ENCODE peak calls at places on chromosomes 16 and 17, in six cellular contexts. One of them, this sample, is unnamed.

GRCh38 chr16:66468321-66468965 is 41.3 kb downstream of the BEAN1 start:
- DNase-seq in stimulated activated CD4-positive, alpha-beta T cell treated with anti-CD3 and anti-CD28 coated beads, Interleukin-12 subunit alpha, Interleukin-12 subunit beta, amount 100 ng/mL, for 48 hours: no peak
- DNase-seq in bronchial epithelial cell: no peak
- DNase-seq in T-helper 9 cell: no peak
- DNase-seq in HEK293T: no peak
- DNase-seq in SHP77: no peak
- DNase-seq in this sample: no peak

GRCh38 chr16:17348042-17348783 is 122.5 kb downstream of the XYLT1 start:
- DNase-seq in stimulated activated CD4-positive, alpha-beta T cell treated with anti-CD3 and anti-CD28 coated beads, Interleukin-12 subunit alpha, Interleukin-12 subunit beta, amount 100 ng/mL, for 48 hours: no peak
- DNase-seq in bronchial epithelial cell: no peak
- DNase-seq in T-helper 9 cell: no peak
- DNase-seq in HEK293T: no peak
- DNase-seq in SHP77: no peak
- DNase-seq in this sample: no peak

GRCh38 chr17:4317648-4318047 is 48.8 kb downstream of the UBE2G1 start:
- DNase-seq in stimulated activated CD4-positive, alpha-beta T cell treated with anti-CD3 and anti-CD28 coated beads, Interleukin-12 subunit alpha, Interleukin-12 subunit beta, amount 100 ng/mL, for 48 hours: no peak
- DNase-seq in bronchial epithelial cell: no peak
- DNase-seq in T-helper 9 cell: no peak
- DNase-seq in HEK293T: no peak
- DNase-seq in SHP77: no peak
- DNase-seq in this sample: no peak

GRCh38 chr16:66717112-66717675 is 20.7 kb upstream of the CMTM4 start:
- DNase-seq in stimulated activated CD4-positive, alpha-beta T cell treated with anti-CD3 and anti-CD28 coated beads, Interleukin-12 subunit alpha, Interleukin-12 subunit beta, amount 100 ng/mL, for 48 hours: no peak
- DNase-seq in bronchial epithelial cell: no peak
- DNase-seq in T-helper 9 cell: no peak
- DNase-seq in HEK293T: peak
- DNase-seq in SHP77: peak
- DNase-seq in this sample: peak

GRCh38 chr17:14080847-14081251 is 11.5 kb downstream of the COX10 start:
- DNase-seq in stimulated activated CD4-positive, alpha-beta T cell treated with anti-CD3 and anti-CD28 coated beads, Interleukin-12 subunit alpha, Interleukin-12 subunit beta, amount 100 ng/mL, for 48 hours: no peak
- DNase-seq in bronchial epithelial cell: no peak
- DNase-seq in T-helper 9 cell: no peak
- DNase-seq in HEK293T: peak
- DNase-seq in SHP77: no peak
- DNase-seq in this sample: no peak

GRCh38 chr16:68936729-68937631 is 93.6 kb downstream of the TANGO6 start:
- DNase-seq in stimulated activated CD4-positive, alpha-beta T cell treated with anti-CD3 and anti-CD28 coated beads, Interleukin-12 subunit alpha, Interleukin-12 subunit beta, amount 100 ng/mL, for 48 hours: no peak
- DNase-seq in bronchial epithelial cell: peak
- DNase-seq in T-helper 9 cell: no peak
- DNase-seq in HEK293T: no peak
- DNase-seq in SHP77: no peak
- DNase-seq in this sample: no peak

GRCh38 chr17:4822835-4823234 is 10.3 kb upstream of the MINK1 start:
- DNase-seq in stimulated activated CD4-positive, alpha-beta T cell treated with anti-CD3 and anti-CD28 coated beads, Interleukin-12 subunit alpha, Interleukin-12 subunit beta, amount 100 ng/mL, for 48 hours: no peak
- DNase-seq in bronchial epithelial cell: no peak
- DNase-seq in T-helper 9 cell: no peak
- DNase-seq in HEK293T: no peak
- DNase-seq in SHP77: no peak
- DNase-seq in this sample: no peak

GRCh38 chr16:3740934-3741333 is 23.6 kb upstream of the TRAP1 start:
- DNase-seq in stimulated activated CD4-positive, alpha-beta T cell treated with anti-CD3 and anti-CD28 coated beads, Interleukin-12 subunit alpha, Interleukin-12 subunit beta, amount 100 ng/mL, for 48 hours: no peak
- DNase-seq in bronchial epithelial cell: no peak
- DNase-seq in T-helper 9 cell: no peak
- DNase-seq in HEK293T: no peak
- DNase-seq in SHP77: no peak
- DNase-seq in this sample: no peak

GRCh38 chr16:73066321-73066926 is 18.5 kb upstream of the ZFHX3 start:
- DNase-seq in stimulated activated CD4-positive, alpha-beta T cell treated with anti-CD3 and anti-CD28 coated beads, Interleukin-12 subunit alpha, Interleukin-12 subunit beta, amount 100 ng/mL, for 48 hours: no peak
- DNase-seq in bronchial epithelial cell: no peak
- DNase-seq in T-helper 9 cell: no peak
- DNase-seq in HEK293T: no peak
- DNase-seq in SHP77: no peak
- DNase-seq in this sample: no peak

GRCh38 chr17:53119773-53120172 is 703.0 kb upstream of the KIF2B start:
- DNase-seq in stimulated activated CD4-positive, alpha-beta T cell treated with anti-CD3 and anti-CD28 coated beads, Interleukin-12 subunit alpha, Interleukin-12 subunit beta, amount 100 ng/mL, for 48 hours: no peak
- DNase-seq in bronchial epithelial cell: no peak
- DNase-seq in T-helper 9 cell: no peak
- DNase-seq in HEK293T: no peak
- DNase-seq in SHP77: no peak
- DNase-seq in this sample: no peak

GRCh38 chr17:66786101-66786500 is 48.8 kb upstream of the CACNG5 start:
- DNase-seq in stimulated activated CD4-positive, alpha-beta T cell treated with anti-CD3 and anti-CD28 coated beads, Interleukin-12 subunit alpha, Interleukin-12 subunit beta, amount 100 ng/mL, for 48 hours: no peak
- DNase-seq in bronchial epithelial cell: no peak
- DNase-seq in T-helper 9 cell: no peak
- DNase-seq in HEK293T: no peak
- DNase-seq in SHP77: no peak
- DNase-seq in this sample: no peak

GRCh38 chr16:87092958-87093357 is 224.2 kb downstream of the C16orf95 start:
- DNase-seq in stimulated activated CD4-positive, alpha-beta T cell treated with anti-CD3 and anti-CD28 coated beads, Interleukin-12 subunit alpha, Interleukin-12 subunit beta, amount 100 ng/mL, for 48 hours: no peak
- DNase-seq in bronchial epithelial cell: no peak
- DNase-seq in T-helper 9 cell: no peak
- DNase-seq in HEK293T: no peak
- DNase-seq in SHP77: no peak
- DNase-seq in this sample: no peak

GRCh38 chr17:65785109-65785508 is 223.7 kb upstream of the AXIN2 start:
- DNase-seq in stimulated activated CD4-positive, alpha-beta T cell treated with anti-CD3 and anti-CD28 coated beads, Interleukin-12 subunit alpha, Interleukin-12 subunit beta, amount 100 ng/mL, for 48 hours: no peak
- DNase-seq in bronchial epithelial cell: peak
- DNase-seq in T-helper 9 cell: no peak
- DNase-seq in HEK293T: no peak
- DNase-seq in SHP77: no peak
- DNase-seq in this sample: no peak

GRCh38 chr16:68486671-68487495 is 38.6 kb upstream of the SMPD3 start:
- DNase-seq in stimulated activated CD4-positive, alpha-beta T cell treated with anti-CD3 and anti-CD28 coated beads, Interleukin-12 subunit alpha, Interleukin-12 subunit beta, amount 100 ng/mL, for 48 hours: no peak
- DNase-seq in bronchial epithelial cell: no peak
- DNase-seq in T-helper 9 cell: no peak
- DNase-seq in HEK293T: no peak
- DNase-seq in SHP77: no peak
- DNase-seq in this sample: no peak

This sample was measured in HAP-1.